ENCODE peak calls at places on chromosomes 5 and 9, in seven cellular contexts. One of them, this sample, is unnamed.

GRCh38 chr9:36461341-36461740 is 61.3 kb upstream of the RNF38 start:
- DNase-seq in sigmoid colon: no peak
- DNase-seq in body of pancreas: no peak
- DNase-seq in H1: no peak
- DNase-seq in HCT116: no peak
- DNase-seq in uterus: no peak
- DNase-seq in A549: no peak
- DNase-seq in this sample: no peak

GRCh38 chr5:151182501-151182900 is 24.9 kb upstream of the ANXA6 start:
- DNase-seq in uterus: peak; percentile 5
- DNase-seq in A549: no peak
- DNase-seq in HCT116: no peak
- DNase-seq in H1: no peak
- DNase-seq in sigmoid colon: no peak
- DNase-seq in body of pancreas: no peak
- DNase-seq in this sample: no peak

GRCh38 chr5:149422429-149423286 is 43.6 kb upstream of the IL17B start:
- DNase-seq in sigmoid colon: peak; percentile 97
- DNase-seq in uterus: peak; percentile 92
- DNase-seq in HCT116: no peak
- DNase-seq in body of pancreas: no peak
- DNase-seq in A549: no peak
- DNase-seq in H1: no peak
- DNase-seq in this sample: no peak

GRCh38 chr5:173412566-173412965 is 84.4 kb upstream of the STC2 start:
- DNase-seq in uterus: no peak
- DNase-seq in HCT116: no peak
- DNase-seq in body of pancreas: no peak
- DNase-seq in H1: no peak
- DNase-seq in sigmoid colon: peak; percentile 64
- DNase-seq in A549: no peak
- DNase-seq in this sample: no peak

GRCh38 chr5:76337949-76338589 is 65.0 kb upstream of the IQGAP2 start:
- DNase-seq in H1: peak; percentile 68
- DNase-seq in uterus: no peak
- DNase-seq in sigmoid colon: no peak
- DNase-seq in body of pancreas: peak; percentile 75
- DNase-seq in A549: peak; percentile 84
- DNase-seq in HCT116: peak; percentile 65
- DNase-seq in this sample: peak; percentile 36

GRCh38 chr5:134438641-134439621 is 27.2 kb upstream of the CDKN2AIPNL start:
- DNase-seq in sigmoid colon: peak; percentile 94
- DNase-seq in HCT116: no peak
- DNase-seq in uterus: peak; percentile 94
- DNase-seq in H1: no peak
- DNase-seq in body of pancreas: peak; percentile 74
- DNase-seq in A549: no peak
- DNase-seq in this sample: peak; percentile 98

GRCh38 chr9:16417101-16417500 is 453.4 kb downstream of the BNC2 start:
- DNase-seq in uterus: no peak
- DNase-seq in H1: no peak
- DNase-seq in sigmoid colon: no peak
- DNase-seq in HCT116: no peak
- DNase-seq in body of pancreas: no peak
- DNase-seq in A549: no peak
- DNase-seq in this sample: no peak

GRCh38 chr9:104304925-104305324 is 199.1 kb upstream of the OR13F1 start:
- DNase-seq in sigmoid colon: no peak
- DNase-seq in uterus: no peak
- DNase-seq in HCT116: no peak
- DNase-seq in body of pancreas: no peak
- DNase-seq in A549: no peak
- DNase-seq in H1: no peak
- DNase-seq in this sample: no peak

GRCh38 chr9:37967272-37967581 is 63.3 kb upstream of the SLC25A51 start:
- DNase-seq in A549: no peak
- DNase-seq in HCT116: no peak
- DNase-seq in uterus: no peak
- DNase-seq in sigmoid colon: no peak
- DNase-seq in body of pancreas: no peak
- DNase-seq in H1: no peak
- DNase-seq in this sample: no peak

DNA sequence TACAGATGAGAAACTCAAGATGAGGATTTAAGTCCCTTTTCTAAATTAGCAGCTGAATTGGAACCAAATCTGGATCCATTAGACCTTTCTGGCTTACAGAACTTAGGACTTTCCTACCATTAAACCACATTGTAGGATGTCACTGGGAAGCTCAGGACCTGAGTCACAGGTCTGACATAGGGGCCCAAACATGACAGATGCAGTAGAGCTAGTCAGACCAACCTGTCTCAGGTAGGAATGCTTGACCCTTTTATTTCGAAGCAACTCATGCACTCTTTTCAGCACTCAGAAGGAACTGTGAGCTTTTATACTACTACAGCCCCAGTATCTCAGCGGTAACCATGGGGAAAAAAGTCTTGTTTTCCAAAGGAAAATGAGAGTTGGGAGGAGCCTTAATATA is 2.5 kb downstream of the RAB24 start:
- DNase-seq in A549: no peak
- DNase-seq in sigmoid colon: no peak
- DNase-seq in HCT116: no peak
- DNase-seq in uterus: no peak
- DNase-seq in H1: no peak
- DNase-seq in body of pancreas: no peak
- DNase-seq in this sample: no peak
- H3K4me1 ChIP-seq in A549: peaks cover 40% of the 10 kb centered on the region
- H3K4me1 ChIP-seq in sigmoid colon: peaks cover 44% of the 10 kb centered on the region
- H3K4me1 ChIP-seq in HCT116: peaks cover 62% of the 10 kb centered on the region
- H3K4me1 ChIP-seq in uterus: peaks cover 12% of the 10 kb centered on the region
- H3K4me1 ChIP-seq in H1: peaks cover 5% of the 10 kb centered on the region
- H3K4me1 ChIP-seq in body of pancreas: peaks cover 58% of the 10 kb centered on the region
- H3K4me1 ChIP-seq in this sample: peaks cover 10% of the 10 kb centered on the region

GRCh38 chr5:98769006-98769255 is 4.5 kb upstream of the RGMB start:
- DNase-seq in sigmoid colon: no peak
- DNase-seq in A549: no peak
- DNase-seq in body of pancreas: peak; percentile 48
- DNase-seq in HCT116: no peak
- DNase-seq in H1: no peak
- DNase-seq in uterus: no peak
- DNase-seq in this sample: no peak

GRCh38 chr5:98770158-98770910 is 3.1 kb upstream of the RGMB start:
- DNase-seq in A549: no peak
- DNase-seq in HCT116: no peak
- DNase-seq in uterus: peak; percentile 66
- DNase-seq in body of pancreas: peak; percentile 55
- DNase-seq in H1: no peak
- DNase-seq in sigmoid colon: peak; percentile 87
- DNase-seq in this sample: no peak

GRCh38 chr5:98768160-98769005 is 5.1 kb upstream of the RGMB start:
- DNase-seq in body of pancreas: peak; percentile 49
- DNase-seq in HCT116: no peak
- DNase-seq in sigmoid colon: no peak
- DNase-seq in uterus: peak; percentile 29
- DNase-seq in A549: peak; percentile 68
- DNase-seq in H1: peak; percentile 82
- DNase-seq in this sample: no peak

GRCh38 chr5:98770911-98771322 is 2.5 kb upstream of the RGMB start:
- DNase-seq in A549: peak; percentile 33
- DNase-seq in H1: no peak
- DNase-seq in uterus: no peak
- DNase-seq in body of pancreas: no peak
- DNase-seq in sigmoid colon: no peak
- DNase-seq in HCT116: no peak
- DNase-seq in this sample: no peak

GRCh38 chr5:98769256-98770157 is 4.0 kb upstream of the RGMB start:
- DNase-seq in uterus: peak; percentile 41
- DNase-seq in sigmoid colon: peak; percentile 76
- DNase-seq in body of pancreas: peak; percentile 39
- DNase-seq in HCT116: no peak
- DNase-seq in A549: peak; percentile 42
- DNase-seq in H1: peak; percentile 86
- DNase-seq in this sample: no peak
- TF ChIP-seq POLR2A in uterus: no peak
- TF ChIP-seq POLR2A in sigmoid colon: no peak
- TF ChIP-seq POLR2A in body of pancreas: no peak
- TF ChIP-seq POLR2A in HCT116: no peak
- TF ChIP-seq POLR2A in A549: no peak
- TF ChIP-seq POLR2A in H1: peak; percentile 66
- TF ChIP-seq POLR2A in this sample: no peak

GRCh38 chr5:139417214-139417613 is 13.3 kb upstream of the SPATA24 start:
- DNase-seq in A549: no peak
- DNase-seq in uterus: peak; percentile 59
- DNase-seq in H1: no peak
- DNase-seq in HCT116: no peak
- DNase-seq in sigmoid colon: peak; percentile 84
- DNase-seq in body of pancreas: no peak
- DNase-seq in this sample: no peak

GRCh38 chr5:139415221-139415861 is 11.5 kb upstream of the SPATA24 start:
- DNase-seq in A549: no peak
- DNase-seq in H1: no peak
- DNase-seq in HCT116: no peak
- DNase-seq in sigmoid colon: peak; percentile 82
- DNase-seq in body of pancreas: peak; percentile 35
- DNase-seq in uterus: no peak
- DNase-seq in this sample: no peak

GRCh38 chr5:139415869-139416268 is 12.0 kb upstream of the SPATA24 start:
- DNase-seq in sigmoid colon: no peak
- DNase-seq in HCT116: no peak
- DNase-seq in uterus: no peak
- DNase-seq in body of pancreas: no peak
- DNase-seq in H1: no peak
- DNase-seq in A549: no peak
- DNase-seq in this sample: no peak

GRCh38 chr5:139414601-139415121 is 10.8 kb upstream of the SPATA24 start:
- DNase-seq in sigmoid colon: no peak
- DNase-seq in A549: no peak
- DNase-seq in body of pancreas: no peak
- DNase-seq in H1: no peak
- DNase-seq in uterus: no peak
- DNase-seq in HCT116: no peak
- DNase-seq in this sample: no peak

GRCh38 chr5:139416651-139417050 is 12.8 kb upstream of the SPATA24 start:
- DNase-seq in uterus: no peak
- DNase-seq in HCT116: no peak
- DNase-seq in A549: no peak
- DNase-seq in body of pancreas: no peak
- DNase-seq in H1: no peak
- DNase-seq in sigmoid colon: no peak
- DNase-seq in this sample: no peak
- H3K4me1 ChIP-seq in uterus: peaks cover 7% of the 10 kb centered on the region
- H3K4me1 ChIP-seq in HCT116: peaks cover 18% of the 10 kb centered on the region
- H3K4me1 ChIP-seq in A549: no peaks in the 10 kb centered on the region
- H3K4me1 ChIP-seq in body of pancreas: peaks cover 11% of the 10 kb centered on the region
- H3K4me1 ChIP-seq in H1: peaks cover 9% of the 10 kb centered on the region
- H3K4me1 ChIP-seq in sigmoid colon: peaks cover 40% of the 10 kb centered on the region
- H3K4me1 ChIP-seq in this sample: peaks cover 12% of the 10 kb centered on the region

DNA sequence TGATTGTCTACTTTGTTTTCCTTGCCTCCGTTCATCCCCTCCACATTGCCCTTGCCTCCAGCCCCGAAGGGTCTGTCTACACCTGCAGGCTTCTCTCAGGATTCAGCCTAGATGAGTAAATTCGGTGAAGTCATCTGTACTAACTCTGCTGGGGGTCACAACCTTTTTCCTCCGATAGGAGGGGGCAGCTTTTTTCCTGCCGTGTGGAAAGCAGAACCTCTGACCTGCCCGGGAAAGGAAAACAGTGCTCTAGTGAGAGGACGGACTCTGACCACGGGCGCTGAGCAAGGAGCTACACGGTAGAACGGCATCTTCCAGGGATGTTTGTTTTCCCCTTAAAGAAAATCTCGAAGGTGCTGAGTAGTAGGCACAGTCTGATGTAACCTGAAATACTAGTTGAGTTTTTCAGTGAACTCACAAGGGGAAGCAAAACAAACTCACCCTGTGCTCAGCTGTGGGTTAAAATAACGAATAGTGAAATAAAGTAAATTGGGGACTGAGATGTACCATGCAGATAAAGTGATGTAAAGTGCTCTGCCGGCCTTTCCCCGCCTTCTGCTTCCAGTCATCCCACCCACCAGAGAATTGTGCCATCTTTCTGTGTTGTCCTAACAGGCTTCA is 281.8 kb downstream of the AOPEP start:
- DNase-seq in H1: no peak
- DNase-seq in A549: no peak
- DNase-seq in body of pancreas: no peak
- DNase-seq in sigmoid colon: no peak
- DNase-seq in uterus: peak; percentile 45
- DNase-seq in HCT116: no peak
- DNase-seq in this sample: no peak
- TF ChIP-seq POLR2A in H1: no peak
- TF ChIP-seq POLR2A in A549: no peak
- TF ChIP-seq POLR2A in body of pancreas: no peak
- TF ChIP-seq POLR2A in sigmoid colon: no peak
- TF ChIP-seq POLR2A in uterus: peak; percentile 38
- TF ChIP-seq POLR2A in HCT116: no peak
- TF ChIP-seq POLR2A in this sample: no peak

DNA sequence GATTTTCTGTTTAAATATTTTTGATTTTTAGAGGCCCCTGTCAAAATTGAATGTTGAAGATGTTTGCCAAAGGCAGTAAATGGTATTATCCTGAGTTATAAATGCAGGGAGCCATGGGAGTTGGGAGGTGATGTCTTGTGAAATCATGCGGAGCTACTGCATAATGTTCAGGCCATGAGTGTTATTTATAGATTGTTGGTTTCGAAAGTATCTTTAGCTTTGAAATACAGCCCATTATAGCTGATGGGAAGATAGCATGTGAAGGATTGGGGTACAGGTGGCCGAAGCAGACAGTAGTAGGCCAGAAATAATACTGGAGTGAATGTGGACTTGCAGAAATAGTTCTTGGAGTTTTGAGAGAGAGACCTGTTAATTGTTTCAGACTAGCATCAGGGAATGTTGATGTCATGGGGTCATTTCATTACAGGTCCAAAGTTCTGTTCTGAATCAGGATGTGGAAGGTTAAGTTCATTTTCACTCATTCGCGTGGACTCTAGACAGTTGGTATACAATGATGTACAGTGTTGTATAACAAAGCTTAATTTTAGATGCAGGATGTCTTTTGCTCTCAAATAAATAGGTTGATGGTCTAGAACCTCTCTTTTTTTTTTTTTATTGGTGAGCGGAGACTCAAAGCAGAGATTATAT is 3.8 kb downstream of the ATP6V1G1 start:
- DNase-seq in body of pancreas: no peak
- DNase-seq in A549: no peak
- DNase-seq in uterus: no peak
- DNase-seq in H1: no peak
- DNase-seq in HCT116: no peak
- DNase-seq in sigmoid colon: no peak
- DNase-seq in this sample: no peak
- H3K4me1 ChIP-seq in body of pancreas: peaks cover 40% of the 10 kb centered on the region
- H3K4me1 ChIP-seq in A549: peaks cover 28% of the 10 kb centered on the region
- H3K4me1 ChIP-seq in uterus: peaks cover 11% of the 10 kb centered on the region
- H3K4me1 ChIP-seq in H1: no peaks in the 10 kb centered on the region
- H3K4me1 ChIP-seq in HCT116: peaks cover 19% of the 10 kb centered on the region
- H3K4me1 ChIP-seq in sigmoid colon: peaks cover 54% of the 10 kb centered on the region
- H3K4me1 ChIP-seq in this sample: no peaks in the 10 kb centered on the region